ENCODE peak calls at places on chromosomes 13 and 19, in five cellular contexts. One of them, this sample, is unnamed.

GRCh38 chr13:97856001-97856675 is 97.3 kb upstream of the IPO5 start:
- DNase-seq in AG10803: peak; percentile 66
- DNase-seq in K562: no peak
- DNase-seq in neural crest cell: peak; percentile 11
- DNase-seq in NB4: no peak
- DNase-seq in this sample: no peak

GRCh38 chr13:79361299-79361698 is 44.8 kb downstream of the RBM26 start:
- DNase-seq in neural crest cell: no peak
- DNase-seq in AG10803: no peak
- DNase-seq in NB4: no peak
- DNase-seq in K562: no peak
- DNase-seq in this sample: no peak

GRCh38 chr19:30065680-30066606 is 123.9 kb downstream of the URI1 start:
- DNase-seq in AG10803: no peak
- DNase-seq in neural crest cell: no peak
- DNase-seq in NB4: no peak
- DNase-seq in K562: peak; percentile 42
- DNase-seq in this sample: no peak

GRCh38 chr19:58154679-58155648 is 4.4 kb upstream of the ZNF329 start:
- DNase-seq in K562: peak; percentile 84
- DNase-seq in AG10803: peak; percentile 90
- DNase-seq in NB4: peak; percentile 90
- DNase-seq in neural crest cell: peak; percentile 99
- DNase-seq in this sample: peak; percentile 99

GRCh38 chr19:46225558-46226004 is 4.0 kb upstream of the IGFL1 start:
- DNase-seq in NB4: peak; percentile 56
- DNase-seq in neural crest cell: no peak
- DNase-seq in AG10803: peak; percentile 34
- DNase-seq in K562: no peak
- DNase-seq in this sample: peak; percentile 18

GRCh38 chr19:57465680-57466381 is 8.9 kb upstream of the VN1R1 start:
- DNase-seq in K562: peak; percentile 36
- DNase-seq in AG10803: peak; percentile 23
- DNase-seq in NB4: peak; percentile 62
- DNase-seq in neural crest cell: no peak
- DNase-seq in this sample: peak; percentile 15

GRCh38 chr19:42989851-42990250 is 36.4 kb downstream of the PSG11 start:
- DNase-seq in neural crest cell: no peak
- DNase-seq in NB4: no peak
- DNase-seq in AG10803: no peak
- DNase-seq in K562: no peak
- DNase-seq in this sample: no peak

GRCh38 chr13:91203430-91203829 is 144.1 kb upstream of the MIR17HG start:
- DNase-seq in NB4: no peak
- DNase-seq in AG10803: no peak
- DNase-seq in K562: no peak
- DNase-seq in neural crest cell: no peak
- DNase-seq in this sample: no peak

GRCh38 chr19:1038995-1039645 is 787 bp upstream of the ABCA7 start:
- DNase-seq in NB4: no peak
- DNase-seq in AG10803: peak; percentile 58
- DNase-seq in neural crest cell: no peak
- DNase-seq in K562: no peak
- DNase-seq in this sample: no peak

GRCh38 chr19:29873801-29874575 is 62.2 kb downstream of the CCNE1 start:
- DNase-seq in NB4: no peak
- DNase-seq in neural crest cell: no peak
- DNase-seq in K562: no peak
- DNase-seq in AG10803: no peak
- DNase-seq in this sample: no peak

GRCh38 chr13:59452189-59452588 is 711.5 kb downstream of the DIAPH3 start:
- DNase-seq in AG10803: no peak
- DNase-seq in K562: no peak
- DNase-seq in neural crest cell: no peak
- DNase-seq in NB4: peak; percentile 67
- DNase-seq in this sample: no peak

GRCh38 chr19:49364083-49364687 is 508 bp downstream of the DKKL1 start:
- DNase-seq in K562: no peak
- DNase-seq in neural crest cell: no peak
- DNase-seq in AG10803: no peak
- DNase-seq in NB4: no peak
- DNase-seq in this sample: no peak

GRCh38 chr13:72186730-72187422 is 319.9 kb upstream of the DACH1 start:
- DNase-seq in neural crest cell: no peak
- DNase-seq in NB4: no peak
- DNase-seq in AG10803: no peak
- DNase-seq in K562: no peak
- DNase-seq in this sample: no peak

GRCh38 chr19:43595605-43595998 is 332 bp downstream of the IRGQ start:
- DNase-seq in K562: no peak
- DNase-seq in NB4: no peak
- DNase-seq in neural crest cell: no peak
- DNase-seq in AG10803: no peak
- DNase-seq in this sample: peak; percentile 22

GRCh38 chr13:76385606-76386005 is 500.6 kb downstream of the KCTD12 start:
- DNase-seq in neural crest cell: no peak
- DNase-seq in AG10803: no peak
- DNase-seq in NB4: no peak
- DNase-seq in K562: no peak
- DNase-seq in this sample: no peak

GRCh38 chr13:90416519-90416918 is 931.0 kb upstream of the MIR17HG start:
- DNase-seq in neural crest cell: no peak
- DNase-seq in NB4: no peak
- DNase-seq in K562: no peak
- DNase-seq in AG10803: peak; percentile 80
- DNase-seq in this sample: no peak

GRCh38 chr13:43364210-43365041 is 341.0 kb downstream of the DNAJC15 start:
- DNase-seq in neural crest cell: no peak
- DNase-seq in AG10803: peak; percentile 69
- DNase-seq in NB4: no peak
- DNase-seq in K562: no peak
- DNase-seq in this sample: no peak

GRCh38 chr13:71977028-71977427 is 110.0 kb upstream of the DACH1 start:
- DNase-seq in NB4: no peak
- DNase-seq in AG10803: no peak
- DNase-seq in neural crest cell: no peak
- DNase-seq in K562: no peak
- DNase-seq in this sample: no peak

GRCh38 chr19:18765224-18765623 is 25.9 kb downstream of the COMP start:
- DNase-seq in K562: no peak
- DNase-seq in AG10803: no peak
- DNase-seq in NB4: no peak
- DNase-seq in neural crest cell: no peak
- DNase-seq in this sample: no peak

GRCh38 chr13:106083620-106084350 is 451.7 kb downstream of the EFNB2 start:
- DNase-seq in NB4: peak; percentile 43
- DNase-seq in neural crest cell: no peak
- DNase-seq in AG10803: peak; percentile 40
- DNase-seq in K562: no peak
- DNase-seq in this sample: peak; percentile 31

GRCh38 chr13:35765941-35766340 is 289.5 kb upstream of the MAB21L1 start:
- DNase-seq in AG10803: no peak
- DNase-seq in neural crest cell: no peak
- DNase-seq in NB4: no peak
- DNase-seq in K562: no peak
- DNase-seq in this sample: no peak

GRCh38 chr13:31887311-31887710 is 144.3 kb upstream of the FRY start:
- DNase-seq in K562: no peak
- DNase-seq in AG10803: peak; percentile 93
- DNase-seq in neural crest cell: no peak
- DNase-seq in NB4: no peak
- DNase-seq in this sample: no peak

GRCh38 chr19:19463348-19464117 is 51.8 kb downstream of the TSSK6 start:
- DNase-seq in NB4: no peak
- DNase-seq in K562: no peak
- DNase-seq in AG10803: peak; percentile 80
- DNase-seq in neural crest cell: no peak
- DNase-seq in this sample: no peak

GRCh38 chr19:33174186-33174585 is 19.9 kb upstream of the LRP3 start:
- DNase-seq in neural crest cell: no peak
- DNase-seq in K562: no peak
- DNase-seq in NB4: no peak
- DNase-seq in AG10803: no peak
- DNase-seq in this sample: no peak

GRCh38 chr19:33175886-33176669 is 18.1 kb upstream of the LRP3 start:
- DNase-seq in AG10803: peak; percentile 37
- DNase-seq in K562: peak; percentile 34
- DNase-seq in NB4: peak; percentile 53
- DNase-seq in neural crest cell: no peak
- DNase-seq in this sample: no peak

GRCh38 chr19:33175156-33175782 is 18.9 kb upstream of the LRP3 start:
- DNase-seq in K562: no peak
- DNase-seq in NB4: no peak
- DNase-seq in AG10803: no peak
- DNase-seq in neural crest cell: no peak
- DNase-seq in this sample: no peak

GRCh38 chr19:33177417-33177976 is 16.6 kb upstream of the LRP3 start:
- DNase-seq in neural crest cell: peak; percentile 62
- DNase-seq in K562: peak; percentile 55
- DNase-seq in AG10803: no peak
- DNase-seq in NB4: no peak
- DNase-seq in this sample: peak; percentile 66

GRCh38 chr19:33176670-33177416 is 17.3 kb upstream of the LRP3 start:
- DNase-seq in neural crest cell: peak; percentile 98
- DNase-seq in AG10803: peak; percentile 99
- DNase-seq in NB4: peak; percentile 97
- DNase-seq in K562: peak; percentile 99
- DNase-seq in this sample: peak; percentile 97
- TF ChIP-seq CTCF in neural crest cell: peak; percentile 38
- TF ChIP-seq CTCF in AG10803: peak; percentile 4
- TF ChIP-seq CTCF in NB4: no peak
- TF ChIP-seq CTCF in K562: peak; percentile 46
- TF ChIP-seq CTCF in this sample: no peak

DNA sequence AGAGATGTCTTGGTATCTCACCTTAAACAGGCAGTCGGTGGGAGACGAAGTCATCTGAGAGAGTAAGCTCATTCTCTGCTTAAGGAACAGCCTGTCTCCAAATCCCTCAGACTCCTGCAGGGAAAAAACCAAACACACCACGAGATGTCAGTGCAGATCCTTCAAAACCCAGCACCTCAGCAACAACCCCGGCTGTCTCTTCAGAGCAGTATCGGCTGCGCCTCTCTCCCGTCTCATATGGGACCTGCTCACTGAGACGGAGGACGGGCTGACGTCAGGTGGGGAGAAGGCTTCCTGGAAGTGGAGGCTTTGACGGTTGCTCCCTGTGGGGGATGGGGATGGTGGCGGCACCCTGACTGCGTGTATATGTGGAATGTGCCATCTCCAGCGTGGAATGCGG is 43.6 kb downstream of the ANKRD27 start:
- DNase-seq in NB4: no peak
- DNase-seq in neural crest cell: no peak
- DNase-seq in AG10803: no peak
- DNase-seq in K562: no peak
- DNase-seq in this sample: no peak
- TF ChIP-seq CTCF in NB4: no peak
- TF ChIP-seq CTCF in neural crest cell: no peak
- TF ChIP-seq CTCF in AG10803: no peak
- TF ChIP-seq CTCF in K562: peak; percentile 16
- TF ChIP-seq CTCF in this sample: no peak

GRCh38 chr19:6313398-6313969 is 19.9 kb downstream of the ACER1 start:
- DNase-seq in AG10803: no peak
- DNase-seq in neural crest cell: no peak
- DNase-seq in K562: peak; percentile 46
- DNase-seq in NB4: no peak
- DNase-seq in this sample: no peak

GRCh38 chr19:6312018-6312417 is 21.4 kb downstream of the ACER1 start:
- DNase-seq in K562: no peak
- DNase-seq in neural crest cell: no peak
- DNase-seq in NB4: no peak
- DNase-seq in AG10803: no peak
- DNase-seq in this sample: no peak
- TF ChIP-seq CTCF in K562: peak; percentile 28
- TF ChIP-seq CTCF in neural crest cell: no peak
- TF ChIP-seq CTCF in NB4: peak; percentile 2
- TF ChIP-seq CTCF in AG10803: no peak
- TF ChIP-seq CTCF in this sample: no peak

GRCh38 chr13:27869436-27870090 is 50.2 kb upstream of the PDX1 start:
- DNase-seq in neural crest cell: no peak
- DNase-seq in NB4: no peak
- DNase-seq in AG10803: no peak
- DNase-seq in K562: no peak
- DNase-seq in this sample: no peak
- TF ChIP-seq CTCF in neural crest cell: peak; percentile 37
- TF ChIP-seq CTCF in NB4: no peak
- TF ChIP-seq CTCF in AG10803: no peak
- TF ChIP-seq CTCF in K562: no peak
- TF ChIP-seq CTCF in this sample: peak; percentile 43

GRCh38 chr13:29702912-29703351 is 107.4 kb upstream of the SLC7A1 start:
- DNase-seq in NB4: peak; percentile 92
- DNase-seq in K562: no peak
- DNase-seq in neural crest cell: peak; percentile 14
- DNase-seq in AG10803: peak; percentile 93
- DNase-seq in this sample: no peak

GRCh38 chr13:29703421-29703820 is 107.9 kb upstream of the SLC7A1 start:
- DNase-seq in NB4: peak; percentile 30
- DNase-seq in K562: no peak
- DNase-seq in neural crest cell: no peak
- DNase-seq in AG10803: no peak
- DNase-seq in this sample: no peak

GRCh38 chr13:29706923-29707322 is 111.4 kb upstream of the SLC7A1 start:
- DNase-seq in K562: no peak
- DNase-seq in neural crest cell: no peak
- DNase-seq in NB4: no peak
- DNase-seq in AG10803: no peak
- DNase-seq in this sample: no peak

GRCh38 chr13:29704648-29705047 is 109.2 kb upstream of the SLC7A1 start:
- DNase-seq in NB4: no peak
- DNase-seq in K562: no peak
- DNase-seq in AG10803: peak; percentile 40
- DNase-seq in neural crest cell: no peak
- DNase-seq in this sample: no peak

DNA sequence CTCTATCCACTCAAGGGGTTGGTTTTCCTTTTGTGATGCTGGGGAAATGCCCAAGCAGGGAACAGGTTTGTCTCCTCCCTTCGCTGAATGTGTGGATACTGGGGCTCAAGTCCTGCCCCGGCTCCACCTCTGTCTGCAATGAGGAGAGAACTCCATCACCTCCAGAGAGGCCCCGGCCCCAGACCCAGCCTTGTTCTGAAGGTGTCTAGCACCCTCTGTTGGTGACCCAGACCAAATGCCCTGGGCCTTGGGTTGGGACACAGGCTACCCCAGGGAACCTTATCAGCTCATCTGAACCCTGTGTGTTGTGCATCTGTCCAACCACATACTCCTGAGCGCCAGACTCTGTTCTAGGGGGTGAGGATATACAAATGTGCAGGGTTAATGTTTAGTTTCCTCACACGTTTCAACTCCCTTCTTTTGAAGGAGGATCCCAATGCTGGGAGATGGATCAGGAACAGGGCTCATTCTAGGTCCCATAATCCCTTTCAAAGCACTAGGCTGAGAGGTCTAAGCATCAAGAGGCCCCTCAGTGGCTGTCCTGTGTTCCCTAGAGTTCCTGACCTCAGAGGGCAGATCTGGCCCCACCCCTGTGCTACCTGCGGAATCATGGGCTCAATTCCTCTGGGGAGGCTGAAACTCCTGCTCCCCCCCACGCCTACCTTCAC is 112.5 kb upstream of the SLC7A1 start:
- DNase-seq in neural crest cell: no peak
- DNase-seq in K562: peak; percentile 56
- DNase-seq in AG10803: peak; percentile 62
- DNase-seq in NB4: peak; percentile 82
- DNase-seq in this sample: peak; percentile 67
- TF ChIP-seq CTCF in neural crest cell: peak; percentile 54
- TF ChIP-seq CTCF in K562: peak; percentile 72
- TF ChIP-seq CTCF in AG10803: peak; percentile 82
- TF ChIP-seq CTCF in NB4: peak; percentile 87
- TF ChIP-seq CTCF in this sample: peak; percentile 51

GRCh38 chr19:7391218-7391670 is 42.5 kb downstream of the ARHGEF18 start:
- DNase-seq in NB4: no peak
- DNase-seq in neural crest cell: no peak
- DNase-seq in K562: no peak
- DNase-seq in AG10803: no peak
- DNase-seq in this sample: no peak
- TF ChIP-seq CTCF in NB4: no peak
- TF ChIP-seq CTCF in neural crest cell: no peak
- TF ChIP-seq CTCF in K562: no peak
- TF ChIP-seq CTCF in AG10803: no peak
- TF ChIP-seq CTCF in this sample: no peak

This sample was measured in endothelial cell.